ENCODE peak calls at places on chromosome 17, in eight cellular contexts. H is H9, L is lung, Q is MM.1S, M is progenitor cell of endocrine pancreas, T is IMR-90, O is H1, G is HL-60. A is an unnamed sample.

GRCh38 chr17:13362341-13363122 is 239.2 kb downstream of the HS3ST3A1 start:
- DNase-seq in H (no peak), L (no peak), Q (no peak), M (no peak), T (peak; percentile 91), O (no peak), G (no peak), A (no peak)

GRCh38 chr17:823501-823902 is 41.3 kb downstream of the MRM3 start:
- DNase-seq in H (no peak), L (no peak), Q (no peak), M (no peak), T (no peak), O (no peak), G (no peak), A (peak; percentile 74)

GRCh38 chr17:82302991-82303943 is 14.1 kb downstream of the CD7 start:
- DNase-seq in H (no peak), L (no peak), Q (no peak), M (no peak), T (no peak), O (no peak), G (no peak), A (no peak)

GRCh38 chr17:29251969-29252866 is 5.6 kb downstream of the CRYBA1 start:
- DNase-seq in H (no peak), L (no peak), Q (peak; percentile 21), M (no peak), T (peak; percentile 50), O (no peak), G (no peak), A (peak; percentile 42)

GRCh38 chr17:54270499-54270898 is 447.8 kb downstream of the KIF2B start:
- DNase-seq in H (no peak), L (no peak), Q (no peak), M (no peak), T (no peak), O (no peak), G (no peak), A (no peak)

GRCh38 chr17:7238418-7239090 is 703 bp downstream of the PHF23 start:
- DNase-seq in H (peak; percentile 58), L (no peak), Q (peak; percentile 33), M (no peak), T (no peak), O (no peak), G (no peak), A (no peak)

GRCh38 chr17:80424878-80425765 is 10.2 kb downstream of the ENDOV start:
- DNase-seq in H (no peak), L (no peak), Q (no peak), M (no peak), T (no peak), O (no peak), G (no peak), A (no peak)

GRCh38 chr17:72188801-72189200 is 68.0 kb downstream of the SOX9 start:
- DNase-seq in H (no peak), L (no peak), Q (no peak), M (no peak), T (no peak), O (no peak), G (no peak), A (no peak)

GRCh38 chr17:43226393-43226792 is 2.0 kb downstream of the CCDC200 start:
- DNase-seq in H (peak; percentile 10), L (peak; percentile 16), Q (no peak), M (no peak), T (no peak), O (no peak), G (no peak), A (no peak)

GRCh38 chr17:61394630-61395408 is 4.8 kb upstream of the TBX2 start:
- DNase-seq in H (no peak), L (no peak), Q (peak; percentile 67), M (no peak), T (peak; percentile 22), O (no peak), G (no peak), A (no peak)

GRCh38 chr17:56351675-56352074 is 198.4 kb downstream of the ANKFN1 start:
- DNase-seq in H (no peak), L (no peak), Q (no peak), M (no peak), T (no peak), O (no peak), G (no peak), A (no peak)

GRCh38 chr17:39634384-39634871 is 2.5 kb upstream of the STARD3 start:
- DNase-seq in H (no peak), L (no peak), Q (peak; percentile 49), M (no peak), T (peak; percentile 44), O (no peak), G (peak; percentile 33), A (peak; percentile 61)

DNA sequence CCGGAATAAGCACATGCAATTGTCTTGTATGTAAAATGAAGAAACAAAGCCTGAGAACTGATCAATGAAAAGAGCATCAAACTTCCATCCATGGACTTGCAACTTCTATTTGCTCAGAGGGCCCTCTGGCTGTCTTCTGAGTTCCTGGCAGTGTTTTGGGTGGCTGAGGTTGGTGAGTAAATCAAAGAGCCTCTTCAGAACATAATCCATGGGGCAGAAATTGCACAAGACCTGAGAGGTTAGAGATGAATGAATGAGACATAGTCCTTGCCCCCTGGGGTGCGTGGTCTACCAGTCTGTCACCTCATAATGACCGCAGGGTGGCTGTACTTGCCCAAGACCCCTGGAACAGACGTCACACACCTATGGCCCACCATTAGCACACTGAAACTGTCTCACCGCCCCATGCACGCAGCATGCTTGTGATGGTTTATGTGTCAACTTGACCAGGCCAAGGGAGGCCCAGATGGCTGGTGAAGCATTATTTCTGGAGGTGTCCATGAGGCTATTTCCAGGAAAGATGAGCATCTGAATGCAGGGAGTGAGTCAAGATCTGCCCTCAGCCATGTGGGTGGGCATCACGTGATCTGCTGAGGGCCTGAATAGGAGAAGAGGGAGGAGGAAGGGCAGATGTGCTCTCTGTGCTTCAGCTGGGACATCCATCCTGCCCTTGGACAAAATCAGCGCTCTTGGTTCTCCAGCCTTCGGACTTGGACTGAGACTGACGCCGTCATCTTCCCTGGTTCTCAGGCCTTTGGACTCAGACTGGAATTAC is 8.3 kb downstream of the PIK3R6 start:
- DNase-seq in H (peak; percentile 31), L (no peak), Q (no peak), M (no peak), T (peak; percentile 8), O (no peak), G (peak; percentile 40), A (no peak)
- TF ChIP-seq CTCF in H (no peak), L (no peak), Q (no peak), M (no peak), T (no peak), O (no peak), G (no peak), A (no peak)

DNA sequence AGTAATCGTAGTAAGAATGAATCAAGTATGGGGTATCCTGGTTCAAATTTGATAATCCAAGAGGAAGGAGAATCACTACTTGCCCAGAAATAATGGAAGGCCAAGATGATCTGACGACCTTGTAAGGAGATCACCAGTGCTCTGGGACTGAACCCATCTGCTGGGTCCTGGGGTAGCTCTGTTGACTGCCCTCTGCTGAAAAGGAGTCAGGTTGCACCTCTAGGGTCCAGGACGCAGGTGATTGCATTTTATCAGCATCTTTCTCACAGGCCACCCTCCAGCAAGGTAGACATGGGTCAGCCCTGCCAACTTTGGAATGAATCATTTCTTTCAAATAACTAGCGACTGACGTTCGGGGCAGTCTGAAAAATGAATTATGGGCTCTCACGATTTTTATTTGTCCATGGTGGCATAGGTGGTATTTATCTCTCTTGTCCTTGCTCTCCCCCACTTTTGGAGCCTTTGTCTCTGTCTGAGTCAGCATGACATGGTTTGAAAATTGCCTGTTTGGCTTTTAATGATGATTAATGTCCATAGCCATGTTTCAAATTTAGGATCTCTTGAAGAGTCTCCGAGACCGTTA is 163.7 kb downstream of the MSI2 start:
- DNase-seq in H (no peak), L (no peak), Q (no peak), M (no peak), T (no peak), O (no peak), G (no peak), A (no peak)
- TF ChIP-seq CTCF in H (peak; percentile 45), L (no peak), Q (no peak), M (no peak), T (no peak), O (peak; percentile 46), G (no peak), A (no peak)

GRCh38 chr17:78852709-78853111 is 12.1 kb upstream of the USP36 start:
- DNase-seq in H (peak; percentile 73), L (no peak), Q (no peak), M (no peak), T (peak; percentile 64), O (no peak), G (no peak), A (no peak)
- TF ChIP-seq CTCF in H (peak; percentile 50), L (no peak), Q (no peak), M (no peak), T (peak; percentile 29), O (peak; percentile 42), G (no peak), A (peak; percentile 15)

DNA sequence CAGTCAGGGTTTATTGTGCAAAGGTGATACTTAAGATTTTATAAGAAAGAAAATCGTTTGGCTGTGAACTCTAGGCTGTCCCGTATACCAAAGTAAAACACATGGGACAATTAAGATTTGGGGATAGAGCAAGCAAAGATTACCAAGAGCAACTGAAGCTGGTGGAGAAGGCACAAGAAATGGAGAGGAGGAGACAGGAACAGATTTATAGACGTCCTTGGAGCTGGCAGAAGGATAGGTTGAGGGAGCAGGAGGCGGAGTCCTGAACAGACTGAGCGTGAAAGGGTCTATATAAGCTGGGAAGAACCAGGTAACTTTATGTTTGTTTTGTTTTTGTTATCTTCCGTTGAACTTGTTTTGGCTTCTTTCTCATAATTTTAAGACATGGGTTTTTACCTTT is 3.8 kb downstream of the TNRC6C start:
- DNase-seq in H (no peak), L (no peak), Q (no peak), M (no peak), T (no peak), O (no peak), G (no peak), A (no peak)
- TF ChIP-seq CTCF in H (no peak), L (no peak), Q (no peak), M (no peak), T (no peak), O (no peak), G (no peak), A (no peak)

GRCh38 chr17:20009302-20010098 is at the start of gene SPECC1:
- DNase-seq in H (peak; percentile 94), L (peak; percentile 28), Q (peak; percentile 88), M (peak; percentile 91), T (peak; percentile 43), O (peak; percentile 65), G (peak; percentile 57), A (peak; percentile 93)

GRCh38 chr17:20010099-20010863 is 1.1 kb downstream of the SPECC1 start:
- DNase-seq in H (peak; percentile 68), L (no peak), Q (peak; percentile 44), M (no peak), T (peak; percentile 61), O (no peak), G (peak; percentile 30), A (no peak)

GRCh38 chr17:20010886-20011402 is 1.8 kb downstream of the SPECC1 start:
- DNase-seq in H (no peak), L (no peak), Q (no peak), M (no peak), T (no peak), O (no peak), G (no peak), A (no peak)

GRCh38 chr17:20008242-20009051 is 712 bp upstream of the SPECC1 start:
- DNase-seq in H (peak; percentile 79), L (peak; percentile 24), Q (no peak), M (no peak), T (no peak), O (no peak), G (no peak), A (no peak)

GRCh38 chr17:20009052-20009301 is 182 bp upstream of the SPECC1 start:
- DNase-seq in H (no peak), L (peak; percentile 77), Q (no peak), M (no peak), T (no peak), O (no peak), G (no peak), A (no peak)
- TF ChIP-seq CTCF in H (no peak), L (no peak), Q (no peak), M (no peak), T (no peak), O (no peak), G (no peak), A (no peak)